ENCODE peak calls at places on chromosome 21, in eight cellular contexts. E is stimulated activated CD8-positive, alpha-beta memory T cell treated with anti-CD3 and anti-CD28 coated beads, Interleukin-12 subunit alpha, Interleukin-12 subunit beta, amount 100 ng/mL, for 1 hour; V is cerebellar cortex; Y is T47D; S is uterus; A is adrenal gland; P is H9; O is endodermal cell. C is an unnamed sample.
A peak's percentile ranks its signal among the peaks of the same experiment; 100 is the strongest.

GRCh38 chr21:36627242-36627641 is 71.7 kb upstream of the SIM2 start:
- DNase-seq in E (no peak), V (no peak), Y (no peak), S (no peak), A (no peak), P (no peak), O (no peak), C (no peak)

GRCh38 chr21:44526096-44526997 is 13.6 kb downstream of the KRTAP10-1 start:
- DNase-seq in E (no peak), V (no peak), Y (no peak), S (no peak), A (no peak), P (no peak), O (no peak), C (peak; percentile 4)

GRCh38 chr21:42169758-42170157 is 49.2 kb upstream of the ABCG1 start:
- DNase-seq in E (no peak), V (no peak), Y (no peak), S (no peak), A (no peak), P (no peak), O (no peak), C (no peak)

GRCh38 chr21:44890961-44891541 is 17.6 kb upstream of the PTTG1IP start:
- DNase-seq in E (no peak), V (no peak), Y (no peak), S (no peak), A (no peak), P (no peak), O (no peak), C (no peak)

GRCh38 chr21:35578350-35578782 is 482.0 kb downstream of the SETD4 start:
- DNase-seq in E (no peak), V (no peak), Y (no peak), S (no peak), A (no peak), P (no peak), O (no peak), C (no peak)

GRCh38 chr21:31514598-31514997 is 144.9 kb upstream of the SOD1 start:
- DNase-seq in E (no peak), V (no peak), Y (no peak), S (no peak), A (no peak), P (peak; percentile 60), O (peak; percentile 78), C (peak; percentile 50)

GRCh38 chr21:33908760-33909159 is 6.8 kb downstream of the ATP5PO start:
- DNase-seq in E (no peak), V (no peak), Y (no peak), S (no peak), A (no peak), P (no peak), O (no peak), C (no peak)

GRCh38 chr21:34730756-34731445 is 62.1 kb downstream of the CLIC6 start:
- DNase-seq in E (no peak), V (no peak), Y (peak; percentile 85), S (no peak), A (no peak), P (no peak), O (no peak), C (no peak)